ENCODE peak calls at places on chromosomes 12 and 14, in five cellular contexts. One of them, this sample, is unnamed.
A peak's percentile ranks its signal among the peaks of the same experiment; 100 is the strongest.

GRCh38 chr14:47826809-47827208 is 151.4 kb upstream of the MDGA2 start:
- DNase-seq in kidney: no peak
- DNase-seq in colonic mucosa: no peak
- DNase-seq in hypothalamus: no peak
- DNase-seq in kidney epithelial cell: no peak
- DNase-seq in this sample: no peak

GRCh38 chr12:120276734-120277133 is 11.2 kb upstream of the PXN start:
- DNase-seq in hypothalamus: no peak
- DNase-seq in colonic mucosa: no peak
- DNase-seq in kidney: no peak
- DNase-seq in kidney epithelial cell: no peak
- DNase-seq in this sample: no peak

GRCh38 chr12:93938317-93938716 is 210.1 kb upstream of the PLXNC1 start:
- DNase-seq in kidney: no peak
- DNase-seq in hypothalamus: no peak
- DNase-seq in kidney epithelial cell: no peak
- DNase-seq in colonic mucosa: no peak
- DNase-seq in this sample: no peak

GRCh38 chr12:88960213-88960878 is 380.1 kb upstream of the KITLG start:
- DNase-seq in hypothalamus: no peak
- DNase-seq in colonic mucosa: no peak
- DNase-seq in kidney epithelial cell: no peak
- DNase-seq in kidney: no peak
- DNase-seq in this sample: no peak

GRCh38 chr12:386651-387050 is 2.5 kb downstream of the KDM5A start:
- DNase-seq in hypothalamus: no peak
- DNase-seq in kidney: no peak
- DNase-seq in kidney epithelial cell: no peak
- DNase-seq in colonic mucosa: no peak
- DNase-seq in this sample: no peak

GRCh38 chr12:121576851-121577391 is 3.9 kb downstream of the KDM2B start:
- DNase-seq in kidney epithelial cell: peak; percentile 68
- DNase-seq in kidney: no peak
- DNase-seq in hypothalamus: no peak
- DNase-seq in colonic mucosa: peak; percentile 40
- DNase-seq in this sample: no peak

GRCh38 chr14:82045339-82045738 is 511.7 kb upstream of the SEL1L start:
- DNase-seq in kidney: no peak
- DNase-seq in kidney epithelial cell: no peak
- DNase-seq in colonic mucosa: no peak
- DNase-seq in hypothalamus: no peak
- DNase-seq in this sample: no peak

GRCh38 chr12:85076688-85077430 is 40.7 kb downstream of the LRRIQ1 start:
- DNase-seq in kidney: no peak
- DNase-seq in hypothalamus: no peak
- DNase-seq in kidney epithelial cell: peak; percentile 90
- DNase-seq in colonic mucosa: no peak
- DNase-seq in this sample: peak; percentile 27

GRCh38 chr14:68211886-68212285 is 392.3 kb downstream of the RAD51B start:
- DNase-seq in kidney: no peak
- DNase-seq in hypothalamus: no peak
- DNase-seq in kidney epithelial cell: no peak
- DNase-seq in colonic mucosa: no peak
- DNase-seq in this sample: no peak

GRCh38 chr12:72346331-72346944 is 74.3 kb downstream of the TRHDE start:
- DNase-seq in kidney: no peak
- DNase-seq in hypothalamus: peak; percentile 28
- DNase-seq in colonic mucosa: peak; percentile 62
- DNase-seq in kidney epithelial cell: peak; percentile 50
- DNase-seq in this sample: peak; percentile 79

GRCh38 chr12:51009038-51009437 is 17.1 kb downstream of the SLC11A2 start:
- DNase-seq in hypothalamus: peak; percentile 47
- DNase-seq in kidney: no peak
- DNase-seq in kidney epithelial cell: no peak
- DNase-seq in colonic mucosa: peak; percentile 44
- DNase-seq in this sample: peak; percentile 78

GRCh38 chr12:4172999-4173398 is 100.6 kb upstream of the CCND2 start:
- DNase-seq in kidney: no peak
- DNase-seq in kidney epithelial cell: no peak
- DNase-seq in hypothalamus: no peak
- DNase-seq in colonic mucosa: no peak
- DNase-seq in this sample: no peak

This sample was measured in Jurkat, Clone E6-1.